ENCODE peak calls at places on chromosomes 5 and 9, in seven cellular contexts. One of them, this sample, is unnamed.

GRCh38 chr5:64497390-64497789 is 8.4 kb upstream of the RGS7BP start:
- DNase-seq in ovary: no peak
- DNase-seq in sigmoid colon: no peak
- DNase-seq in transverse colon: no peak
- DNase-seq in stomach: no peak
- DNase-seq in tibial nerve: no peak
- DNase-seq in GM12878: no peak
- DNase-seq in this sample: no peak

GRCh38 chr9:104969116-104969515 is 41.2 kb upstream of the ABCA1 start:
- DNase-seq in GM12878: no peak
- DNase-seq in sigmoid colon: no peak
- DNase-seq in stomach: no peak
- DNase-seq in tibial nerve: no peak
- DNase-seq in transverse colon: no peak
- DNase-seq in ovary: no peak
- DNase-seq in this sample: no peak

GRCh38 chr5:40204157-40204556 is 475.6 kb upstream of the PTGER4 start:
- DNase-seq in transverse colon: no peak
- DNase-seq in GM12878: no peak
- DNase-seq in stomach: no peak
- DNase-seq in tibial nerve: no peak
- DNase-seq in sigmoid colon: no peak
- DNase-seq in ovary: no peak
- DNase-seq in this sample: no peak

GRCh38 chr9:133146746-133147411 is 16.8 kb downstream of the GBGT1 start:
- DNase-seq in ovary: no peak
- DNase-seq in transverse colon: no peak
- DNase-seq in tibial nerve: no peak
- DNase-seq in GM12878: no peak
- DNase-seq in stomach: no peak
- DNase-seq in sigmoid colon: no peak
- DNase-seq in this sample: no peak

GRCh38 chr5:135393691-135394090 is 5.3 kb downstream of the MACROH2A1 start:
- DNase-seq in sigmoid colon: no peak
- DNase-seq in ovary: no peak
- DNase-seq in GM12878: no peak
- DNase-seq in transverse colon: no peak
- DNase-seq in stomach: no peak
- DNase-seq in tibial nerve: no peak
- DNase-seq in this sample: no peak

GRCh38 chr5:74957906-74958305 is 91.7 kb upstream of the FAM169A start:
- DNase-seq in tibial nerve: no peak
- DNase-seq in GM12878: no peak
- DNase-seq in sigmoid colon: no peak
- DNase-seq in stomach: no peak
- DNase-seq in ovary: no peak
- DNase-seq in transverse colon: no peak
- DNase-seq in this sample: no peak

GRCh38 chr5:174109861-174110260 is 64.4 kb downstream of the NSG2 start:
- DNase-seq in stomach: no peak
- DNase-seq in sigmoid colon: no peak
- DNase-seq in ovary: no peak
- DNase-seq in transverse colon: no peak
- DNase-seq in tibial nerve: no peak
- DNase-seq in GM12878: no peak
- DNase-seq in this sample: no peak

GRCh38 chr5:178058321-178059012 is 54.9 kb upstream of the N4BP3 start:
- DNase-seq in transverse colon: no peak
- DNase-seq in ovary: no peak
- DNase-seq in stomach: no peak
- DNase-seq in tibial nerve: no peak
- DNase-seq in GM12878: no peak
- DNase-seq in sigmoid colon: peak
- DNase-seq in this sample: no peak

GRCh38 chr5:172788771-172789686 is 18.0 kb upstream of the DUSP1 start:
- DNase-seq in GM12878: no peak
- DNase-seq in tibial nerve: peak
- DNase-seq in stomach: peak
- DNase-seq in ovary: peak
- DNase-seq in transverse colon: peak
- DNase-seq in sigmoid colon: peak
- DNase-seq in this sample: no peak

GRCh38 chr5:60577116-60577515 is 122.8 kb downstream of the DEPDC1B start:
- DNase-seq in tibial nerve: no peak
- DNase-seq in sigmoid colon: no peak
- DNase-seq in GM12878: no peak
- DNase-seq in stomach: no peak
- DNase-seq in ovary: no peak
- DNase-seq in transverse colon: no peak
- DNase-seq in this sample: no peak

GRCh38 chr5:171571663-171572062 is 152.2 kb downstream of the FGF18 start:
- DNase-seq in sigmoid colon: no peak
- DNase-seq in tibial nerve: no peak
- DNase-seq in GM12878: no peak
- DNase-seq in stomach: no peak
- DNase-seq in transverse colon: no peak
- DNase-seq in ovary: no peak
- DNase-seq in this sample: no peak

DNA sequence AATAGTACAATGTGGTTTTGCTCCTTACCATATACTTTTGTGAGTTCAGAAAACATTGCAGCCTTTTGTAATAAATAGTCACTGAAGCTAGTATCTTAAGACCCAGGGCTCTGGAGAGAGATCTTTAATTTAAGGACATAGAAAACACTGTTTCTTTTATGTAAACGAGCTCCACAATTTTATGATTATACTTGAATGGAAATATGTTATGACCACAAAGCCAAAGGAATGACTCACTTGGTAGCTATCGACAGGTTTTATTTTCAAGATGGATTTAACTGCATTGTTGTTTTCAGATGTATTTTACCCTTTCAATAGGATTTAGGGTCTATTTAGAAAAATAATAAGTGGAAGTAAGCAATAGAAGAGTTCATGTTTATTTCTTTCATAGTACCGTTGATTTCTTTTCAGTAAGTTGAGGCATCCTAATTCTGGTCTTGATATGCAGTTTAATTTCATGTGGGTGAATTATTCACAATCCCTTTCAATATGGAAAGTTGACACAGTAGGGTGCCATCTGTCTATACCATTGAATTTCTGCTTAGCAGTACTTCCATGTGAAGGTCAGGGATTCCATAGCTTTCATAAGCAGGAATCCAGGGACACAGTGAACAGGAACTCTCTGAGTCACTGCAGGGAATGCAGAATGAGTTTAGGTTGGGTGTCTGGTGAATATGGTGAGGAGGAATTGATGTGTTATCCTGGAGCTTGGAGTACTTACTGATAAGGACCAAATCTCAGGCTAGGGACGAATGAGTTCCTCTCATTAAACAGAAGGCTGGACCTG is 157.6 kb downstream of the CD180 start:
- DNase-seq in stomach: no peak
- DNase-seq in GM12878: no peak
- DNase-seq in transverse colon: no peak
- DNase-seq in ovary: no peak
- DNase-seq in sigmoid colon: no peak
- DNase-seq in tibial nerve: no peak
- DNase-seq in this sample: no peak
- TF ChIP-seq EP300 in stomach: no peak
- TF ChIP-seq EP300 in GM12878: no peak
- TF ChIP-seq EP300 in transverse colon: no peak
- TF ChIP-seq EP300 in ovary: no peak
- TF ChIP-seq EP300 in sigmoid colon: no peak
- TF ChIP-seq EP300 in tibial nerve: no peak
- TF ChIP-seq EP300 in this sample: peak

DNA sequence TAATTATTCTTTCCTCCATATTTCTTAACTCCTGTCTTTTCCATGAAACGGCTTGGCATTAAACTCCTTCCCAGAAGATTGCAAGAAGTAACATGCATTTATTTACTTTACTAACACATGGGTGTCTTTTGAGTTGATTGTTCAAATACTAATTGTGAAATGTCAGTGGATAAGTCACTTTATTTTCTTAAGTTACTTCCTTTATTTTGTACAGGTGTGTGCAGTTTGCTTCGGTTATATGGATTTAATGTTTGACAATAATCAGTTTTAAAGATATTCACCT is 761 bp upstream of the SHOC1 start:
- DNase-seq in tibial nerve: no peak
- DNase-seq in transverse colon: no peak
- DNase-seq in GM12878: no peak
- DNase-seq in sigmoid colon: no peak
- DNase-seq in ovary: no peak
- DNase-seq in stomach: no peak
- DNase-seq in this sample: no peak
- H3K27ac ChIP-seq in tibial nerve: no peak
- H3K27ac ChIP-seq in transverse colon: no peak
- H3K27ac ChIP-seq in GM12878: no peak
- H3K27ac ChIP-seq in sigmoid colon: no peak
- H3K27ac ChIP-seq in ovary: no peak
- H3K27ac ChIP-seq in stomach: no peak
- H3K27ac ChIP-seq in this sample: no peak

GRCh38 chr9:122477826-122478225 is at the start of gene OR1J1:
- DNase-seq in ovary: no peak
- DNase-seq in GM12878: no peak
- DNase-seq in stomach: no peak
- DNase-seq in tibial nerve: no peak
- DNase-seq in sigmoid colon: no peak
- DNase-seq in transverse colon: no peak
- DNase-seq in this sample: no peak
- TF ChIP-seq POLR2A in ovary: no peak
- TF ChIP-seq POLR2A in GM12878: no peak
- TF ChIP-seq POLR2A in stomach: no peak
- TF ChIP-seq POLR2A in tibial nerve: no peak
- TF ChIP-seq POLR2A in sigmoid colon: no peak
- TF ChIP-seq POLR2A in transverse colon: no peak
- TF ChIP-seq POLR2A in this sample: no peak

DNA sequence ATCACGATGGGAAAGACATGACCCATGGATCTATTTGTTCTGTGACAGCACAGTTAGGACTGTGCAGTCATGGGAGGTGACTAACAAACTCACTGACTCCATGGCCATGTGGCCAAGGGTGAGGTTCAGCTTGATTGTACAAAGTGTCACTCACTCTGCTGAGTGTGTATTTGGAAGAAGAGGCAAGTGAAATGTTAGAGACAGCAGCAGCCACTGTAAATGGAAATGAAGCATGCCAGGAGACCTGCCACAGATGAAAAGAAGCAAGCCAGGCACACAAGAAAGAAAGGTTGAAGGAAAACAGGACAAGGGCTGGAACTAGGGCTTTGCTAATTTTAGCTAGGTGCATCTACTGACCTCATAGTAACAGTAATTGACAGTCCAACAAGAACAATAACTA is 42.7 kb upstream of the PALM2AKAP2 start:
- DNase-seq in ovary: no peak
- DNase-seq in sigmoid colon: no peak
- DNase-seq in tibial nerve: no peak
- DNase-seq in stomach: no peak
- DNase-seq in transverse colon: no peak
- DNase-seq in GM12878: no peak
- DNase-seq in this sample: no peak
- TF ChIP-seq EP300 in ovary: no peak
- TF ChIP-seq EP300 in sigmoid colon: peak
- TF ChIP-seq EP300 in tibial nerve: no peak
- TF ChIP-seq EP300 in stomach: no peak
- TF ChIP-seq EP300 in transverse colon: peak
- TF ChIP-seq EP300 in GM12878: no peak
- TF ChIP-seq EP300 in this sample: no peak

DNA sequence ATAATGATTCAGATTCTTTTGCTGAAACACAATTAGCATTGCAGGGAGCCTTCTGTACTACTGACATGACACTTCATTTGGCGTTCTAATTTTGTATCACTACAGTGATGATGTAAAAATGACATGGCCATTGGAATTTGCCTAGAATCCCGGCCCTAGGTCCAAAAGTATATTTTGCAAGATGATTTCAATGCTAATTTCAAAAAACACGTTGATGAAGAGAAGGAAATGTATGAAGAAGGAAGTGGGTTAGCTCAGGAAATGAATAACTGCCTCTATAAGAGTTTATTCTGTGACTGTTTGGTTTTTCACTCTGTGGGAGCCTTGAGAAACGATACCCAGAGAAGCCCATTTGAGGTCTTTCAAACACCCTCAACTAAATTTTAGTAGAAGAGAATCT is 59.3 kb downstream of the OSTF1 start:
- DNase-seq in sigmoid colon: no peak
- DNase-seq in transverse colon: no peak
- DNase-seq in GM12878: peak
- DNase-seq in stomach: no peak
- DNase-seq in ovary: no peak
- DNase-seq in tibial nerve: no peak
- DNase-seq in this sample: no peak
- H3K27ac ChIP-seq in sigmoid colon: no peak
- H3K27ac ChIP-seq in transverse colon: peak
- H3K27ac ChIP-seq in GM12878: peak
- H3K27ac ChIP-seq in stomach: peak
- H3K27ac ChIP-seq in ovary: no peak
- H3K27ac ChIP-seq in tibial nerve: peak
- H3K27ac ChIP-seq in this sample: no peak

GRCh38 chr9:1877951-1878350 is 137.2 kb upstream of the SMARCA2 start:
- DNase-seq in stomach: no peak
- DNase-seq in sigmoid colon: no peak
- DNase-seq in GM12878: no peak
- DNase-seq in tibial nerve: no peak
- DNase-seq in ovary: no peak
- DNase-seq in transverse colon: no peak
- DNase-seq in this sample: peak

GRCh38 chr9:1876891-1877496 is 138.2 kb upstream of the SMARCA2 start:
- DNase-seq in ovary: no peak
- DNase-seq in sigmoid colon: no peak
- DNase-seq in transverse colon: no peak
- DNase-seq in tibial nerve: no peak
- DNase-seq in GM12878: peak
- DNase-seq in stomach: no peak
- DNase-seq in this sample: no peak

GRCh38 chr9:1875921-1876448 is 139.2 kb upstream of the SMARCA2 start:
- DNase-seq in tibial nerve: no peak
- DNase-seq in ovary: no peak
- DNase-seq in sigmoid colon: no peak
- DNase-seq in transverse colon: peak
- DNase-seq in GM12878: peak
- DNase-seq in stomach: no peak
- DNase-seq in this sample: no peak

GRCh38 chr9:1878817-1879216 is 136.3 kb upstream of the SMARCA2 start:
- DNase-seq in GM12878: peak
- DNase-seq in sigmoid colon: no peak
- DNase-seq in ovary: no peak
- DNase-seq in tibial nerve: no peak
- DNase-seq in stomach: no peak
- DNase-seq in transverse colon: no peak
- DNase-seq in this sample: no peak

DNA sequence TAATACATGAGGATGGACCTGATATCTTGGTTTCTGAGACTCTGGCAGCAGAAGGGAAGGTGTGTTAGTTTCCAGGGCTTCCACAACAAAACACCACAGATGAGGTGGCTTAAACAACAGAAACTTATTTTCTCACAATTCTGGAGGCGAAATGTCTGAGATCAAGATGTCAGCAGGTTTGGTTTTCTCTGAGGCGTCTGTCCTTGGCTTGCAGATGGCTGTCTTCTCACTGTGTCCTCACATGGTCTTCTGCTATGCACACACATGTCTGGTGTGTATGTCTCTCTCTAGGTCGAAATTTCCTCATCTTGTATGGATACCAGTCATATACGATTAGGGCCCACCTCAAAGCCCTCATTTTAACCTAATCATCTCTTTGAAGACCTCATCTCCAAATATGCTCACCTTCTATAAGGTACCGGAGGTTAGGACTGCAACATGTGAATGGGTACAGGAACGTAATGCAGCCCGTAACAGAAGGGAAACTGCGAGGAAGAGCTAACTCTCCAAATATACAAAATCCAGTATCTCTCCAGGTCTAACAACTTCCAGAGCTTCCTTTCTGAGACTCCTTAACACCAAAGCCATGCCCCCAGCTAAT is 139.8 kb upstream of the SMARCA2 start:
- DNase-seq in ovary: no peak
- DNase-seq in sigmoid colon: no peak
- DNase-seq in GM12878: peak
- DNase-seq in transverse colon: no peak
- DNase-seq in stomach: no peak
- DNase-seq in tibial nerve: no peak
- DNase-seq in this sample: peak
- TF ChIP-seq POLR2A in ovary: no peak
- TF ChIP-seq POLR2A in sigmoid colon: no peak
- TF ChIP-seq POLR2A in GM12878: no peak
- TF ChIP-seq POLR2A in transverse colon: no peak
- TF ChIP-seq POLR2A in stomach: no peak
- TF ChIP-seq POLR2A in tibial nerve: no peak
- TF ChIP-seq POLR2A in this sample: no peak

This sample was measured in esophagus muscularis mucosa.